ENCODE peak calls at places on chromosomes 2 and 18, in four cellular contexts. J is CD4-positive, alpha-beta T cell; R is PC-9; U is sigmoid colon. H is an unnamed sample.

GRCh38 chr2:85792783-85793441 is 39.1 kb downstream of the ATOH8 start:
- DNase-seq in J (no peak), R (peak; percentile 23), U (peak; percentile 69), H (peak; percentile 77)

GRCh38 chr2:233082222-233082933 is 22.2 kb downstream of the INPP5D start:
- DNase-seq in J (no peak), R (no peak), U (no peak), H (no peak)

GRCh38 chr2:205654878-205655601 is 27.3 kb upstream of the NRP2 start:
- DNase-seq in J (no peak), R (no peak), U (no peak), H (peak; percentile 45)

GRCh38 chr2:42957109-42958035 is 165.0 kb upstream of the HAAO start:
- DNase-seq in J (no peak), R (no peak), U (no peak), H (peak; percentile 38)

GRCh38 chr2:30583204-30583749 is 136.2 kb downstream of the LCLAT1 start:
- DNase-seq in J (no peak), R (no peak), U (no peak), H (no peak)

GRCh38 chr18:49694402-49694801 is 118.9 kb downstream of the ACAA2 start:
- DNase-seq in J (no peak), R (no peak), U (no peak), H (no peak)

GRCh38 chr2:163850036-163850435 is 114.2 kb upstream of the FIGN start:
- DNase-seq in J (no peak), R (peak; percentile 8), U (no peak), H (no peak)

GRCh38 chr2:133718688-133719201 is 150.5 kb upstream of the NCKAP5 start:
- DNase-seq in J (no peak), R (no peak), U (no peak), H (no peak)

GRCh38 chr2:30777662-30778505 is 29.4 kb downstream of the CAPN13 start:
- DNase-seq in J (no peak), R (no peak), U (no peak), H (no peak)

GRCh38 chr18:28723506-28723905 is 546.6 kb upstream of the CDH2 start:
- DNase-seq in J (no peak), R (no peak), U (no peak), H (no peak)

GRCh38 chr18:4283746-4284291 is 171.3 kb downstream of the DLGAP1 start:
- DNase-seq in J (no peak), R (no peak), U (no peak), H (no peak)

GRCh38 chr2:241272722-241273551 is 42.5 kb downstream of the HDLBP start:
- DNase-seq in J (peak; percentile 38), R (peak; percentile 76), U (peak; percentile 92), H (peak; percentile 59)

GRCh38 chr18:45748531-45748930 is 24.6 kb downstream of the SLC14A1 start:
- DNase-seq in J (no peak), R (no peak), U (no peak), H (no peak)

GRCh38 chr2:100214265-100214961 is 72.0 kb upstream of the AFF3 start:
- DNase-seq in J (no peak), R (no peak), U (peak; percentile 87), H (no peak)

GRCh38 chr2:74464406-74464805 is 776 bp downstream of the MOGS start:
- DNase-seq in J (no peak), R (no peak), U (no peak), H (no peak)

GRCh38 chr2:240714747-240715725 is 23.4 kb downstream of the AQP12A start:
- DNase-seq in J (no peak), R (no peak), U (no peak), H (no peak)

GRCh38 chr18:9850297-9850696 is 35.5 kb upstream of the TXNDC2 start:
- DNase-seq in J (no peak), R (no peak), U (no peak), H (no peak)

GRCh38 chr2:207766697-207767460 is 2.8 kb downstream of the FZD5 start:
- DNase-seq in J (no peak), R (no peak), U (no peak), H (no peak)

GRCh38 chr2:80496770-80497169 is 192.2 kb upstream of the LRRTM1 start:
- DNase-seq in J (no peak), R (no peak), U (no peak), H (peak; percentile 75)

GRCh38 chr2:46165916-46166315 is 131.3 kb upstream of the EPAS1 start:
- DNase-seq in J (no peak), R (no peak), U (no peak), H (no peak)

GRCh38 chr2:15425707-15426106 is 135.4 kb downstream of the NBAS start:
- DNase-seq in J (no peak), R (no peak), U (no peak), H (no peak)

DNA sequence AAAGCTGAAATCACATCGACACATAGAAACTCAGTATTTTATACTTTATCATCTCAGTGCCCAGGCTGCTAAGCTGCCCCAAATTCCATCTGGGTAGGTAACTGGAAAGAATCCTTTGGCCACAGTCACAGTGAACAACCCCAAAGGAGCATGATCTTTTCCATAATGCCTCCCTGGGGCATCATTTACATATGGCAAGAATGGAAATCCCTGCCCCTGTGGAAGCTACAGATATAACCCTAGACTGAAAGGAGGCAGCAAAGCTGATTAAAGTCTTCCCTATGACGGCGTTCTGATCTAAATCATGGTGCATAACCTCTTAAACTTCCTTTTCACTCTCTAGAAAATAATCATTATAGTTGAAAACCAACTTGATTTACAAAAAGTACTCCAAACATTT is 41.5 kb downstream of the MAP3K19 start:
- DNase-seq in J (no peak), R (no peak), U (no peak), H (no peak)
- TF ChIP-seq CTCF in J (no peak), R (no peak), U (no peak), H (no peak)

GRCh38 chr2:78127428-78127827 is 605.3 kb upstream of the LRRTM4 start:
- DNase-seq in J (no peak), R (no peak), U (no peak), H (no peak)

DNA sequence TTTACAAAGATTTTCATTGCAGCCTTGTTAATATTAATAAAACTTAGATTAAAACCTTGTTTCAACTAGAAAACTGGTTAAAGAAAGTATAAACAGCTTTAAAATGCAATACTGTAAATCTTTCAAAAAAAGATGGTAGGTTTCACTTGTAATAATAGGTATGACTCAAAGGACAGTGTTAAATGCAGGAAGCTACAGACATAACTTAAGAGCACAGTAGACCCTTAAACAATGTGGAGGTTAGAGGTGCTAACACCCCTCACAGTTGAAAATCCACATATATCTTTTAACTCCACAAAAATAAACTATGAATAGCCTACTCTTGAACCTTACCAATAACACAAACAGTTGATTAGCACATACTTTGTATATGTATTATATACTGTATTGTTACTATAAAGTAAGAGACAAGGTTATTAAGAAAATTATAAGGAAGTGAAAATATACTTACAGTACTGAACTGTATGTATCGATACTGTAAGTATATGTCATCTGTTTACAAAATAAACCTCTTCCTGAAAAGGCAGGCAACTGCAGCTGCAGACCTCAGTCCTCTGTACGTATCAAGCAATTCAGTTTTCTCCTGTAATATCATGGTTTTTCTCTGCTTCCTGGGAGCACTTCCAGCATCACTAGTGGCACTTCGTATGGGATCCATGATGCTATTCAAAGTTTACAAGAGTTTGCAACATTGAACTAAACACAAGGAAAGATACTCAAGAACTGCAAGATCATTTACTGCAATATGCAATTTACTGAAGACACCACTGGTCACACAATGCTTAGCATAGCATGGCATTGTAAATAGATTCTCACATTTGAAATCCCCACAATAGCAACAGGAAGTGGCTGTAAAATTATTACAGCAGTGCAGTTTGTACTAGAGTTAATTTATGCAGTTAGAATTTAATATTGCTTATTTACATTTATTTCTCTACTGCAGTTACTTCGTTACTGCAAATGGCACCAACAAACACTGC is 610.5 kb upstream of the LRRTM4 start:
- DNase-seq in J (no peak), R (no peak), U (no peak), H (no peak)
- H3K27ac ChIP-seq in J (no peak overlapping the region), R (no peak overlapping the region), U (no peak overlapping the region), H (no peak overlapping the region)

GRCh38 chr18:24354278-24354677 is 43.3 kb downstream of the OSBPL1A start:
- DNase-seq in J (no peak), R (no peak), U (no peak), H (no peak)
- TF ChIP-seq CTCF in J (no peak), R (no peak), U (no peak), H (no peak)

GRCh38 chr18:48486762-48487161 is 52.1 kb upstream of the CTIF start:
- DNase-seq in J (no peak), R (no peak), U (no peak), H (no peak)
- H3K27ac ChIP-seq in J (no peak overlapping the region), R (peak overlapping the region; percentile 21), U (no peak overlapping the region), H (no peak overlapping the region)

GRCh38 chr2:175709248-175709647 is 292.8 kb downstream of the LNPK start:
- DNase-seq in J (no peak), R (no peak), U (no peak), H (no peak)
- TF ChIP-seq CTCF in J (no peak), R (no peak), U (no peak), H (no peak)

DNA sequence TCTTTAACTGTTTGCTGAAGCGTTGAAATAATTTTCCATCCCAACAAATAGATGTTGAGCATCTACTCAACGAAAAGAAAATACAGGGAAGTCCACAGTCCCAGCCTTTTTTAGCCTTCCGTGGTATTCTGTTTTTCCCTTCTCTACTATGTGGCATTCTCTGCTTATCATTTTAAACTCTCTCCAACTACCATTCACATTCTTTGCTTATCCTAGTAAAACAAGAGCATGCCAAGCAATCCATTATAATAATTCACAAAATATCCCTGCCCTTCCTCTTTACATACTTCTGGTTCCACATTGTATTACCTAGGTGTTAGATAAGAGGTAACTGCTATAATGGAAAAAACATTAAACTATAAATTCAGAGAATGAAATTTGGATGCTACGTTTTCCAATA is 1.6 kb upstream of the SESTD1 start:
- DNase-seq in J (no peak), R (no peak), U (no peak), H (no peak)
- H3K27ac ChIP-seq in J (no peak overlapping the region), R (no peak overlapping the region), U (no peak overlapping the region), H (no peak overlapping the region)

GRCh38 chr2:72116081-72116533 is 31.6 kb downstream of the CYP26B1 start:
- DNase-seq in J (no peak), R (no peak), U (peak; percentile 49), H (no peak)
- TF ChIP-seq CTCF in J (no peak), R (peak; percentile 84), U (no peak), H (peak; percentile 26)

H was measured in RWPE1.